ENCODE peak calls at places on chromosomes 4 and X, in nine cellular contexts. V is fibroblast of mammary gland, X is HFF-Myc, T is AG09309, B is tibial nerve, A is ovary, L is stomach, M is astrocyte, K is upper lobe of left lung. O is an unnamed sample.

GRCh38 chr4:85318415-85318814 is 156.5 kb upstream of the ARHGAP24 start:
- DNase-seq in V (no peak), X (no peak), T (no peak), B (no peak), A (no peak), L (no peak), M (no peak), K (no peak), O (no peak)

GRCh38 chr4:107648178-107648991 is 71.6 kb downstream of the PAPSS1 start:
- DNase-seq in V (no peak), X (no peak), T (no peak), B (no peak), A (no peak), L (no peak), M (no peak), K (no peak), O (no peak)

GRCh38 chr4:24137596-24137962 is 247.7 kb upstream of the PPARGC1A start:
- DNase-seq in V (no peak), X (no peak), T (no peak), B (no peak), A (no peak), L (no peak), M (no peak), K (no peak), O (no peak)

GRCh38 chr4:152515678-152516077 is 20.2 kb downstream of the FBXW7 start:
- DNase-seq in V (peak; percentile 66), X (peak; percentile 50), T (peak; percentile 25), B (no peak), A (no peak), L (no peak), M (peak; percentile 72), K (no peak), O (peak; percentile 71)

GRCh38 chrX:24391362-24391761 is 30.9 kb downstream of the SUPT20HL1 start:
- DNase-seq in V (no peak), X (no peak), T (no peak), B (no peak), A (no peak), L (no peak), M (no peak), K (no peak), O (no peak)

GRCh38 chrX:18964880-18965279 is 19.0 kb downstream of the PHKA2 start:
- DNase-seq in V (peak; percentile 37), X (no peak), T (no peak), B (no peak), A (no peak), L (no peak), M (no peak), K (no peak), O (peak; percentile 15)

GRCh38 chr4:76897522-76898384 is at the start of gene SOWAHB:
- DNase-seq in V (no peak), X (no peak), T (no peak), B (no peak), A (peak; percentile 36), L (peak; percentile 93), M (no peak), K (peak; percentile 89), O (no peak)

GRCh38 chr4:106695846-106696245 is 327.3 kb upstream of the GIMD1 start:
- DNase-seq in V (no peak), X (no peak), T (no peak), B (no peak), A (no peak), L (no peak), M (peak; percentile 30), K (no peak), O (peak; percentile 31)

GRCh38 chr4:142095886-142096605 is 459.7 kb downstream of the IL15 start:
- DNase-seq in V (peak; percentile 97), X (peak; percentile 83), T (peak; percentile 90), B (no peak), A (no peak), L (no peak), M (peak; percentile 98), K (no peak), O (peak; percentile 98)

GRCh38 chr4:54063224-54063623 is 1.2 kb downstream of the CHIC2 start:
- DNase-seq in V (peak; percentile 49), X (no peak), T (no peak), B (no peak), A (no peak), L (no peak), M (peak; percentile 55), K (no peak), O (peak; percentile 67)

GRCh38 chr4:179843370-179843769 is 2399.8 kb upstream of the TENM3 start:
- DNase-seq in V (no peak), X (no peak), T (no peak), B (no peak), A (no peak), L (no peak), M (no peak), K (no peak), O (no peak)

GRCh38 chrX:143306991-143307965 is 210.0 kb downstream of the SPANXN3 start:
- DNase-seq in V (no peak), X (no peak), T (no peak), B (no peak), A (no peak), L (no peak), M (no peak), K (no peak), O (no peak)

GRCh38 chr4:56311299-56311975 is 75.9 kb downstream of the AASDH start:
- DNase-seq in V (no peak), X (no peak), T (no peak), B (no peak), A (no peak), L (no peak), M (no peak), K (no peak), O (no peak)

GRCh38 chrX:106707771-106708454 is 18.6 kb upstream of the RNF128 start:
- DNase-seq in V (peak; percentile 92), X (peak; percentile 31), T (peak; percentile 84), B (no peak), A (no peak), L (no peak), M (peak; percentile 96), K (no peak), O (peak; percentile 90)

GRCh38 chr4:87068591-87069021 is 133.8 kb downstream of the AFF1 start:
- DNase-seq in V (no peak), X (no peak), T (no peak), B (no peak), A (no peak), L (no peak), M (no peak), K (no peak), O (no peak)

DNA sequence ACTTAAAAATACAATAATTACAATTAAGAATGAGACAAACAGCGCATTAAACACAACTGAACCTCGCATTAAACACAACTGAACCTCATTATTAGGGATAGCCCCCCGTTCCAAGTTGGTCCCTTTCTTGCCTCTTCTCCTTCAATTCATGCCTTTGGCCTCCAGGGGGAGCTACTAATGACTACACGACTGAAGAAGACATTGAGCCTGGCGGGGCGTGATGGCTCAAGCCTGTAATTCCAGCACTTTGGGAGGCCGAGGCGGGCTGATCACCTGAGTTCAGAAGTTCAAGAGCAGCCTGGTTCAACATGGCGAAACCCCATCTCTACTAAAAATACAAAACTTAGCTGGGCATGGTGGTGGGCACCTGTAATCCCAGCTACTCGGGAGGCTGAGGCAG is 56.4 kb upstream of the NWD2 start:
- DNase-seq in V (no peak), X (no peak), T (no peak), B (no peak), A (no peak), L (no peak), M (no peak), K (no peak), O (no peak)
- TF ChIP-seq CTCF in V (no peak), X (no peak), T (no peak), B (no peak), A (no peak), L (no peak), M (no peak), K (no peak), O (no peak)

GRCh38 chrX:2967998-2968909 is 38.1 kb upstream of the ARSH start:
- DNase-seq in V (peak; percentile 55), X (no peak), T (no peak), B (peak; percentile 17), A (no peak), L (no peak), M (peak; percentile 70), K (peak; percentile 23), O (peak; percentile 43)
- H3K4me3 ChIP-seq in V (peak overlapping the region; percentile 13), X (peak overlapping the region; percentile 14), T (peak overlapping the region; percentile 17), B (peak overlapping the region; percentile 33), A (no peak overlapping the region), L (no peak overlapping the region), M (peak overlapping the region; percentile 51), K (no peak overlapping the region), O (peak overlapping the region; percentile 37)

GRCh38 chr4:2931765-2932560 is 31.2 kb downstream of the NOP14 start:
- DNase-seq in V (no peak), X (no peak), T (no peak), B (peak; percentile 44), A (no peak), L (peak; percentile 60), M (no peak), K (peak; percentile 86), O (no peak)
- TF ChIP-seq CTCF in V (no peak), X (no peak), T (no peak), B (peak; percentile 16), A (no peak), L (no peak), M (no peak), K (peak; percentile 33), O (no peak)

GRCh38 chr4:145176641-145177432 is 3.6 kb downstream of the OTUD4 start:
- DNase-seq in V (no peak), X (no peak), T (no peak), B (no peak), A (no peak), L (no peak), M (no peak), K (no peak), O (no peak)
- H3K4me3 ChIP-seq in V (peak overlapping the region; percentile 87), X (peak overlapping the region; percentile 89), T (no peak overlapping the region), B (peak overlapping the region; percentile 100), A (no peak overlapping the region), L (peak overlapping the region; percentile 73), M (peak overlapping the region; percentile 99), K (peak overlapping the region; percentile 85), O (peak overlapping the region; percentile 73)